ENCODE peak calls at places on chromosome X, in seven cellular contexts. D is CD8-positive, alpha-beta memory T cell; Q is heart left ventricle; V is GM06990; K is esophagus squamous epithelium; F is transverse colon; H is upper lobe of right lung. G is an unnamed sample.
A peak's percentile ranks its signal among the peaks of the same experiment; 100 is the strongest.

GRCh38 chrX:132119283-132119682 is 8.5 kb downstream of the FRMD7 start:
- DNase-seq in D (no peak), Q (no peak), V (no peak), K (no peak), F (no peak), H (no peak), G (no peak)

GRCh38 chrX:16999275-16999674 is 52.8 kb downstream of the REPS2 start:
- DNase-seq in D (no peak), Q (no peak), V (no peak), K (no peak), F (no peak), H (no peak), G (no peak)

GRCh38 chrX:38352362-38352761 is at the start of gene OTC:
- DNase-seq in D (no peak), Q (no peak), V (no peak), K (no peak), F (no peak), H (no peak), G (no peak)

GRCh38 chrX:142089193-142089592 is 115.9 kb downstream of the MAGEC2 start:
- DNase-seq in D (no peak), Q (no peak), V (no peak), K (no peak), F (no peak), H (no peak), G (no peak)

GRCh38 chrX:105228602-105229001 is 8.1 kb upstream of the TEX13A start:
- DNase-seq in D (no peak), Q (no peak), V (no peak), K (no peak), F (no peak), H (no peak), G (no peak)

GRCh38 chrX:38627683-38628082 is 66.3 kb downstream of the TSPAN7 start:
- DNase-seq in D (no peak), Q (no peak), V (no peak), K (no peak), F (peak; percentile 8), H (no peak), G (no peak)

GRCh38 chrX:68989865-68990606 is 161.2 kb downstream of the EFNB1 start:
- DNase-seq in D (no peak), Q (peak; percentile 49), V (no peak), K (no peak), F (no peak), H (no peak), G (no peak)

GRCh38 chrX:30830544-30830943 is 58.5 kb downstream of the TAB3 start:
- DNase-seq in D (no peak), Q (no peak), V (no peak), K (no peak), F (no peak), H (no peak), G (no peak)

GRCh38 chrX:50075630-50076349 is 125.0 kb downstream of the AKAP4 start:
- DNase-seq in D (no peak), Q (no peak), V (no peak), K (no peak), F (no peak), H (no peak), G (no peak)

GRCh38 chrX:104669063-104669462 is 103.1 kb downstream of the IL1RAPL2 start:
- DNase-seq in D (no peak), Q (no peak), V (no peak), K (no peak), F (no peak), H (no peak), G (no peak)

GRCh38 chrX:119606508-119607389 is 525 bp upstream of the NKRF start:
- DNase-seq in D (no peak), Q (no peak), V (no peak), K (no peak), F (no peak), H (no peak), G (no peak)

GRCh38 chrX:95055991-95056390 is 1382.0 kb downstream of the FAM133A start:
- DNase-seq in D (no peak), Q (no peak), V (no peak), K (no peak), F (no peak), H (no peak), G (no peak)

GRCh38 chrX:94961730-94962129 is 1287.7 kb downstream of the FAM133A start:
- DNase-seq in D (no peak), Q (no peak), V (no peak), K (no peak), F (no peak), H (no peak), G (no peak)

GRCh38 chrX:137746289-137746688 is 180.4 kb downstream of the ZIC3 start:
- DNase-seq in D (no peak), Q (no peak), V (no peak), K (no peak), F (no peak), H (no peak), G (no peak)

GRCh38 chrX:81120270-81120935 is 81.3 kb downstream of the HMGN5 start:
- DNase-seq in D (no peak), Q (no peak), V (peak; percentile 1), K (no peak), F (no peak), H (no peak), G (no peak)

GRCh38 chrX:18855919-18856644 is 127.8 kb downstream of the PHKA2 start:
- DNase-seq in D (no peak), Q (no peak), V (peak; percentile 77), K (no peak), F (no peak), H (no peak), G (no peak)

GRCh38 chrX:135516376-135516775 is 4.1 kb upstream of the INTS6L start:
- DNase-seq in D (no peak), Q (no peak), V (no peak), K (no peak), F (no peak), H (no peak), G (no peak)

GRCh38 chrX:73963682-73964081 is 340.3 kb upstream of the ZCCHC13 start:
- DNase-seq in D (no peak), Q (peak; percentile 85), V (no peak), K (no peak), F (no peak), H (no peak), G (no peak)
- H3K36me3 ChIP-seq in D (no peaks in the 10 kb centered on the region), Q (no peaks in the 10 kb centered on the region), V (peaks cover 5% of the 10 kb centered on the region), K (no peaks in the 10 kb centered on the region), F (no peaks in the 10 kb centered on the region), H (no peaks in the 10 kb centered on the region), G (no peaks in the 10 kb centered on the region)

DNA sequence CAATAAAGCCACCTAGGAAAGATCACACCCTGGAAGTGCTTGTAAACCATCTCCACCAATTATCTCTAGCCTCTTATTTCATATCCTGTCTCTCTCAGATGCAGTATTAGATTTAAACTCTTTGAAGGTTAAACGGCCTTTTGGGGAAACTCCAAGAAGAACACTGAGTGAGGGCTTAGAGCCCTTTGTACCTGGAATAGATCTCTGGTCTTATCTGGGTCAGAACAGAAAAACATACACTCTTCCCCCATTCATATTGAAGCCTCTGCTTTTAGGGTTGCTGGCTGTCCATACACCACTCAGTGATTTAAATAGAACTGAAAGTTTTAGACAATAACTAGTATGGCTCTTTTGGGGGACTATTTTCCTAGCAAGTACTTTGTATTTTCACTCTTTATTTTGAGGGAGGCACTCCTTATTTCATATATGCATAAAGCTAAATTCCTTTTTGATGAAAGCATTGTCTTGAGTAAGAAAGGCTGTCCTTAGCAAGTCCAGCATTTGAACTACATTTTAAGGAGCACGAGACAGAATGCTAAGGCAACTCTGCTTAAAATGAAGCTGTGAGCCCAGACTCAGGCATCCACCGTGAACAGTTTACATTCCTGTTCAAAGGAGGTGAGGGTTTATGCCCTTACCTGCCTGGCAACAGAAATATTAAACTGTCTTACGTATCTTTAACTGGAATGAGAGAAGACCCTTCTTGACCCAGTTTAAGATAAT is 17.4 kb downstream of the YY2 start:
- DNase-seq in D (no peak), Q (no peak), V (no peak), K (no peak), F (no peak), H (no peak), G (no peak)
- H3K36me3 ChIP-seq in D (no peaks in the 10 kb centered on the region), Q (no peaks in the 10 kb centered on the region), V (no peaks in the 10 kb centered on the region), K (no peaks in the 10 kb centered on the region), F (no peaks in the 10 kb centered on the region), H (no peaks in the 10 kb centered on the region), G (no peaks in the 10 kb centered on the region)

GRCh38 chrX:84467898-84468297 is 34.4 kb downstream of the HDX start:
- DNase-seq in D (no peak), Q (no peak), V (no peak), K (no peak), F (no peak), H (no peak), G (no peak)

GRCh38 chrX:84475101-84475500 is 27.2 kb downstream of the HDX start:
- DNase-seq in D (no peak), Q (no peak), V (no peak), K (no peak), F (no peak), H (no peak), G (no peak)

DNA sequence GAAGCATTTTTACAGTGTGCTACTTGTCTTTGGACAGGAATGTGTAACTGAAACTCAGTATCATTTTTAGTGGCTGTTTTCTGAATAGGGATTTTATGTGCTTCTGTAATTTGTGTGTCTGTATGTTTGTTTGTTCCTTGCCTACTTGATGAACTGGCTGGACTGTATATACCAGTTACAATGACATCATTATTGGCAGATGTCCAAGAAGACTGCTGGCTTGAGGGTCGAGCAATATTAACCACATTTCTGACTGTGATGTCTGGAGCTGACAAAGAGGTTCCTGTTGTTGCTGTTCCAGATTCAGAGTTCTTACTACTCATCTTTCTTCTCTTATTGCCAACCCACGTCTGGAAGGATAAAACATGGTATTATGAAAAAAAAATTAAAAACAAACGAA is 33.0 kb downstream of the HDX start:
- DNase-seq in D (no peak), Q (no peak), V (no peak), K (no peak), F (no peak), H (no peak), G (no peak)
- H3K36me3 ChIP-seq in D (no peaks in the 10 kb centered on the region), Q (no peaks in the 10 kb centered on the region), V (no peaks in the 10 kb centered on the region), K (no peaks in the 10 kb centered on the region), F (no peaks in the 10 kb centered on the region), H (no peaks in the 10 kb centered on the region), G (no peaks in the 10 kb centered on the region)

GRCh38 chrX:130027569-130027968 is 45.1 kb downstream of the BCORL1 start:
- DNase-seq in D (no peak), Q (no peak), V (no peak), K (no peak), F (no peak), H (no peak), G (no peak)

GRCh38 chrX:130030826-130031225 is 48.4 kb downstream of the BCORL1 start:
- DNase-seq in D (no peak), Q (no peak), V (no peak), K (no peak), F (no peak), H (no peak), G (no peak)

GRCh38 chrX:130034178-130034577 is 51.7 kb downstream of the BCORL1 start:
- DNase-seq in D (no peak), Q (no peak), V (no peak), K (no peak), F (no peak), H (no peak), G (no peak)

GRCh38 chrX:130028196-130028595 is 45.8 kb downstream of the BCORL1 start:
- DNase-seq in D (peak; percentile 25), Q (no peak), V (no peak), K (no peak), F (peak; percentile 51), H (peak; percentile 76), G (no peak)

DNA sequence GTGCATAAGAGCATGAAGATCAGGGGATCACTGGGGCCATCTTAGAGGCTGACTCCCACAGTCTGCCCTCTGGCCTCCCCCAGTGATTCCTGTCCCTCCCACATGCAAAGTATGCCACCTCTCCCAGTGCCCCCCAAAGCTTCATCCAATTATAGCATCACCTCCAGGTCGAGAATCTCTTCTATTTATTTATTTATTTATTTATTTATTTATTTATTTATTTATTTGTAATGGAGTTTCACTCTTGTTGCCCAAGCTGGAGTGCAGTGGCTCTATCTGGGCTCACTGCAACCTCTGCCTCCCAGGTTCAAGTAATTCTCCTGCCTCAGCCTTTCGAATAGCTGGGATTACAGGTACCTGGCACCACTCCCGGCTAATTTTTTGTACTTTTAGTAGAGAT is 50.1 kb downstream of the BCORL1 start:
- DNase-seq in D (no peak), Q (no peak), V (no peak), K (no peak), F (no peak), H (no peak), G (no peak)
- H3K36me3 ChIP-seq in D (peaks cover 11% of the 10 kb centered on the region), Q (no peaks in the 10 kb centered on the region), V (no peaks in the 10 kb centered on the region), K (no peaks in the 10 kb centered on the region), F (no peaks in the 10 kb centered on the region), H (peaks cover 7% of the 10 kb centered on the region), G (peaks cover 3% of the 10 kb centered on the region)

G was measured in RWPE2.